ENCODE peak calls at places on chromosomes 11 and 22, in six cellular contexts. I, P, D, N, T and Y are unnamed samples.

GRCh38 chr11:9594267-9595046 is 21.0 kb downstream of the WEE1 start:
- DNase-seq in I (no peak), T (no peak), N (no peak), D (no peak), P (no peak), Y (no peak)

GRCh38 chr11:135023499-135023898 is 611.5 kb upstream of the B3GAT1 start:
- DNase-seq in T (no peak), D (no peak), N (no peak), I (no peak), P (no peak), Y (no peak)

GRCh38 chr22:49487950-49488349 is 339.7 kb downstream of the BRD1 start:
- DNase-seq in P (no peak), N (no peak), D (peak; percentile 89), I (no peak), T (no peak), Y (no peak)

GRCh38 chr11:126857860-126858808 is 142.4 kb downstream of the KIRREL3 start:
- DNase-seq in I (no peak), T (no peak), D (no peak), P (no peak), N (no peak), Y (no peak)

GRCh38 chr11:34650528-34650927 is 29.6 kb downstream of the EHF start:
- DNase-seq in D (no peak), P (peak; percentile 59), T (no peak), I (no peak), N (no peak), Y (no peak)

GRCh38 chr11:67651976-67652895 is 1.7 kb upstream of the ACY3 start:
- DNase-seq in N (no peak), T (no peak), P (no peak), I (no peak), D (no peak), Y (no peak)

GRCh38 chr11:61645179-61645868 is 34.9 kb upstream of the DAGLA start:
- DNase-seq in P (no peak), T (no peak), I (no peak), D (no peak), N (no peak), Y (no peak)

GRCh38 chr11:16153951-16154350 is 202.4 kb downstream of the SOX6 start:
- DNase-seq in D (no peak), N (no peak), I (no peak), P (no peak), T (no peak), Y (no peak)

GRCh38 chr11:488062-488461 is 19.0 kb downstream of the RNH1 start:
- DNase-seq in P (no peak), N (no peak), T (no peak), I (no peak), D (peak; percentile 63), Y (no peak)

GRCh38 chr11:15104166-15104565 is 10.6 kb upstream of the INSC start:
- DNase-seq in P (no peak), I (no peak), T (no peak), N (no peak), D (no peak), Y (no peak)

GRCh38 chr11:20544536-20545237 is 54.7 kb upstream of the SLC6A5 start:
- DNase-seq in P (no peak), N (no peak), I (no peak), T (no peak), D (peak; percentile 56), Y (no peak)

GRCh38 chr22:38270091-38270972 is 2.5 kb downstream of the TMEM184B start:
- DNase-seq in T (no peak), I (no peak), D (no peak), N (no peak), P (no peak), Y (no peak)

GRCh38 chr11:46930089-46930488 is 6.5 kb upstream of the CSTPP1 start:
- DNase-seq in D (no peak), T (no peak), P (no peak), I (no peak), N (no peak), Y (no peak)

GRCh38 chr11:26901162-26901561 is 92.8 kb upstream of the FIBIN start:
- DNase-seq in P (no peak), T (no peak), I (no peak), D (no peak), N (no peak), Y (no peak)

GRCh38 chr11:68469122-68469521 is 8.6 kb downstream of the PPP6R3 start:
- DNase-seq in D (no peak), I (no peak), P (no peak), T (no peak), N (no peak), Y (no peak)

GRCh38 chr22:23533328-23533762 is 46.7 kb downstream of the IGLL1 start:
- DNase-seq in D (peak; percentile 92), P (peak; percentile 53), T (peak; percentile 84), I (no peak), N (no peak), Y (no peak)

GRCh38 chr22:24051568-24051967 is 40.5 kb downstream of the CABIN1 start:
- DNase-seq in P (no peak), D (no peak), I (no peak), N (no peak), T (no peak), Y (no peak)

GRCh38 chr11:57248780-57249383 is 11.8 kb upstream of the APLNR start:
- DNase-seq in N (peak; percentile 24), D (peak; percentile 81), P (no peak), I (no peak), T (peak; percentile 83), Y (peak; percentile 65)

GRCh38 chr11:125315088-125315740 is 150.7 kb downstream of the PKNOX2 start:
- DNase-seq in D (peak; percentile 51), I (no peak), P (no peak), T (no peak), N (no peak), Y (peak; percentile 51)

GRCh38 chr11:69905202-69905535 is 86.0 kb upstream of the FGF3 start:
- DNase-seq in T (no peak), P (no peak), I (no peak), D (no peak), N (no peak), Y (no peak)

GRCh38 chr22:49095366-49095765 is 732.3 kb downstream of the BRD1 start:
- DNase-seq in T (no peak), D (no peak), I (no peak), N (no peak), P (peak; percentile 20), Y (no peak)

GRCh38 chr22:48641906-48642475 is 1185.7 kb downstream of the BRD1 start:
- DNase-seq in I (no peak), P (no peak), T (no peak), D (no peak), N (no peak), Y (no peak)

GRCh38 chr11:62340269-62340901 is 3.1 kb downstream of the ASRGL1 start:
- DNase-seq in I (peak; percentile 15), N (peak; percentile 68), D (peak; percentile 43), T (peak; percentile 50), P (peak; percentile 47), Y (peak; percentile 68)

GRCh38 chr22:35568751-35569725 is 28.4 kb downstream of the RASD2 start:
- DNase-seq in P (no peak), T (no peak), D (no peak), I (no peak), N (no peak), Y (no peak)

GRCh38 chr11:45926001-45926401 is 3.5 kb downstream of the LARGE2 start:
- DNase-seq in T (no peak), I (no peak), D (no peak), N (no peak), P (peak; percentile 28), Y (no peak)

GRCh38 chr11:118319031-118319814 is 14.7 kb downstream of the CD3E start:
- DNase-seq in I (no peak), N (no peak), D (no peak), P (no peak), T (no peak), Y (no peak)

GRCh38 chr11:87173185-87174039 is 135.7 kb downstream of the TMEM135 start:
- DNase-seq in N (no peak), P (no peak), T (no peak), D (no peak), I (peak; percentile 41), Y (no peak)

GRCh38 chr22:42747701-42748513 is 27.2 kb upstream of the A4GALT start:
- DNase-seq in P (no peak), I (peak; percentile 53), D (peak; percentile 69), T (no peak), N (no peak), Y (no peak)

GRCh38 chr22:37410174-37411055 is 16.9 kb downstream of the ELFN2 start:
- DNase-seq in D (peak; percentile 70), T (no peak), I (no peak), N (no peak), P (no peak), Y (no peak)

GRCh38 chr22:46618104-46618647 is 2.0 kb upstream of the GRAMD4 start:
- DNase-seq in T (no peak), D (no peak), P (no peak), N (no peak), I (no peak), Y (no peak)

GRCh38 chr11:1532606-1533341 is 39.3 kb downstream of the DUSP8 start:
- DNase-seq in N (no peak), P (no peak), T (no peak), D (no peak), I (no peak), Y (no peak)

GRCh38 chr22:37197451-37198289 is 9.6 kb upstream of the C1QTNF6 start:
- DNase-seq in D (peak; percentile 35), I (no peak), T (no peak), N (no peak), P (peak; percentile 41), Y (peak; percentile 63)

GRCh38 chr11:27688076-27688475 is 12.2 kb downstream of the BDNF start:
- DNase-seq in T (no peak), D (no peak), P (no peak), N (no peak), I (no peak), Y (no peak)

GRCh38 chr22:23847310-23847920 is 8.6 kb upstream of the DERL3 start:
- DNase-seq in P (no peak), T (no peak), N (no peak), D (no peak), I (no peak), Y (no peak)

GRCh38 chr22:32352681-32353080 is 5.0 kb upstream of the RFPL3 start:
- DNase-seq in T (no peak), D (peak; percentile 63), I (no peak), P (no peak), N (no peak), Y (no peak)

GRCh38 chr11:16217631-16218030 is 138.7 kb downstream of the SOX6 start:
- DNase-seq in D (no peak), I (no peak), N (no peak), P (no peak), T (no peak), Y (no peak)

GRCh38 chr11:86949995-86950993 is 4.9 kb downstream of the FZD4 start:
- DNase-seq in N (no peak), I (no peak), D (no peak), P (no peak), T (no peak), Y (no peak)

GRCh38 chr11:48019597-48019996 is 39.2 kb downstream of the PTPRJ start:
- DNase-seq in P (no peak), I (no peak), N (no peak), D (no peak), T (no peak), Y (no peak)

GRCh38 chr22:48753381-48753730 is 1074.3 kb downstream of the BRD1 start:
- DNase-seq in I (no peak), P (no peak), N (no peak), T (no peak), D (no peak), Y (no peak)